ENCODE peak calls at places on chromosomes 13 and 19, in four cellular contexts. Y is ascending aorta; X is spleen; C is CD8-positive, alpha-beta T cell. G is an unnamed sample.

GRCh38 chr13:77061362-77061761 is 34.4 kb upstream of the FBXL3 start:
- DNase-seq in C (no peak), X (no peak), Y (no peak), G (no peak)

GRCh38 chr19:27746691-27747380 is 1466.1 kb downstream of the UQCRFS1 start:
- DNase-seq in Y (peak; percentile 51), C (no peak), X (peak; percentile 67), G (no peak)

GRCh38 chr13:33347866-33348265 is 62.3 kb upstream of the STARD13 start:
- DNase-seq in C (no peak), X (no peak), Y (no peak), G (no peak)

GRCh38 chr13:97344250-97345175 is 89.5 kb upstream of the RAP2A start:
- DNase-seq in X (no peak), Y (no peak), C (peak; percentile 35), G (no peak)

GRCh38 chr19:18677156-18677555 is 6.3 kb upstream of the CRTC1 start:
- DNase-seq in C (no peak), Y (no peak), X (no peak), G (no peak)

GRCh38 chr19:53808710-53809125 is 15.4 kb downstream of the NLRP12 start:
- DNase-seq in C (no peak), Y (no peak), X (no peak), G (no peak)

GRCh38 chr19:20247016-20247683 is 80.1 kb downstream of the ZNF486 start:
- DNase-seq in C (peak; percentile 25), X (no peak), Y (no peak), G (peak; percentile 8)

GRCh38 chr13:106114981-106115554 is 420.4 kb downstream of the EFNB2 start:
- DNase-seq in X (no peak), Y (no peak), C (no peak), G (no peak)

GRCh38 chr13:31530883-31531282 is 208.4 kb upstream of the RXFP2 start:
- DNase-seq in C (no peak), X (no peak), Y (no peak), G (no peak)

GRCh38 chr13:40666905-40667621 is 622 bp upstream of the FOXO1 start:
- DNase-seq in Y (peak; percentile 79), C (peak; percentile 32), X (peak; percentile 94), G (no peak)

GRCh38 chr13:25249001-25249543 is 38.2 kb downstream of the MTMR6 start:
- DNase-seq in Y (no peak), X (no peak), C (no peak), G (no peak)

GRCh38 chr13:76425930-76426329 is 460.3 kb downstream of the KCTD12 start:
- DNase-seq in X (no peak), Y (no peak), C (no peak), G (no peak)

GRCh38 chr19:48484931-48485612 is 15.9 kb downstream of the CYTH2 start:
- DNase-seq in Y (no peak), C (no peak), X (no peak), G (no peak)

GRCh38 chr19:15396436-15396835 is 16.8 kb upstream of the AKAP8 start:
- DNase-seq in C (no peak), X (no peak), Y (no peak), G (no peak)

GRCh38 chr19:49497047-49497789 is 984 bp downstream of the RPS11 start:
- DNase-seq in X (peak; percentile 94), C (peak; percentile 78), Y (peak; percentile 86), G (peak; percentile 65)

GRCh38 chr13:24036115-24036514 is 124.4 kb upstream of the SPATA13 start:
- DNase-seq in X (no peak), C (no peak), Y (no peak), G (no peak)

GRCh38 chr19:8001651-8001994 is 3.8 kb downstream of the ELAVL1 start:
- DNase-seq in X (no peak), Y (no peak), C (no peak), G (no peak)

GRCh38 chr13:78032132-78032531 is 113.5 kb upstream of the EDNRB start:
- DNase-seq in C (no peak), X (no peak), Y (no peak), G (no peak)

GRCh38 chr19:40663712-40664692 is 26.4 kb downstream of the NUMBL start:
- DNase-seq in X (peak; percentile 70), C (no peak), Y (no peak), G (no peak)

GRCh38 chr19:55528030-55528801 is 8.7 kb downstream of the SBK2 start:
- DNase-seq in Y (no peak), X (no peak), C (no peak), G (no peak)

GRCh38 chr19:3978145-3978544 is 7.1 kb downstream of the EEF2 start:
- DNase-seq in X (no peak), Y (no peak), C (no peak), G (no peak)

GRCh38 chr13:50292082-50292481 is 276.8 kb downstream of the KCNRG start:
- DNase-seq in Y (no peak), C (no peak), X (no peak), G (no peak)

GRCh38 chr19:18109731-18110671 is 12.4 kb downstream of the MAST3 start:
- DNase-seq in C (peak; percentile 58), Y (peak; percentile 76), X (peak; percentile 94), G (peak; percentile 31)

GRCh38 chr19:16160943-16161560 is 12.3 kb downstream of the CIB3 start:
- DNase-seq in C (no peak), Y (no peak), X (no peak), G (no peak)

GRCh38 chr13:113502686-113503085 is 12.2 kb upstream of the DCUN1D2 start:
- DNase-seq in Y (no peak), C (no peak), X (no peak), G (no peak)

GRCh38 chr19:19433666-19434213 is 28.3 kb downstream of the GATAD2A start:
- DNase-seq in Y (no peak), C (no peak), X (no peak), G (no peak)

GRCh38 chr13:67148219-67148583 is 81.9 kb downstream of the PCDH9 start:
- DNase-seq in X (no peak), C (no peak), Y (no peak), G (no peak)

GRCh38 chr13:114019367-114019766 is 45.5 kb upstream of the C13orf46 start:
- DNase-seq in C (peak; percentile 55), Y (no peak), X (no peak), G (peak; percentile 44)

GRCh38 chr13:72384186-72384823 is 343.1 kb downstream of the MZT1 start:
- DNase-seq in C (no peak), Y (no peak), X (no peak), G (no peak)
- H3K9me3 ChIP-seq in C (no peaks in the 10 kb centered on the region), Y (no peaks in the 10 kb centered on the region), X (no peaks in the 10 kb centered on the region), G (no peaks in the 10 kb centered on the region)

GRCh38 chr13:111328111-111328802 is 7.8 kb downstream of the TEX29 start:
- DNase-seq in Y (peak; percentile 39), C (no peak), X (peak; percentile 71), G (no peak)
- H3K9me3 ChIP-seq in Y (no peaks in the 10 kb centered on the region), C (no peaks in the 10 kb centered on the region), X (no peaks in the 10 kb centered on the region), G (no peaks in the 10 kb centered on the region)

GRCh38 chr13:27182054-27182453 is 10.4 kb upstream of the USP12 start:
- DNase-seq in Y (no peak), C (no peak), X (no peak), G (no peak)
- H3K9me3 ChIP-seq in Y (no peaks in the 10 kb centered on the region), C (no peaks in the 10 kb centered on the region), X (no peaks in the 10 kb centered on the region), G (no peaks in the 10 kb centered on the region)

GRCh38 chr13:74092711-74093110 is 41.5 kb downstream of the KLF12 start:
- DNase-seq in Y (no peak), C (no peak), X (no peak), G (no peak)

GRCh38 chr13:74090869-74091605 is 43.2 kb downstream of the KLF12 start:
- DNase-seq in X (no peak), Y (no peak), C (no peak), G (no peak)

GRCh38 chr13:74093691-74094090 is 40.5 kb downstream of the KLF12 start:
- DNase-seq in Y (no peak), C (no peak), X (no peak), G (no peak)

GRCh38 chr13:74087304-74087703 is 46.9 kb downstream of the KLF12 start:
- DNase-seq in X (no peak), Y (no peak), C (no peak), G (no peak)

DNA sequence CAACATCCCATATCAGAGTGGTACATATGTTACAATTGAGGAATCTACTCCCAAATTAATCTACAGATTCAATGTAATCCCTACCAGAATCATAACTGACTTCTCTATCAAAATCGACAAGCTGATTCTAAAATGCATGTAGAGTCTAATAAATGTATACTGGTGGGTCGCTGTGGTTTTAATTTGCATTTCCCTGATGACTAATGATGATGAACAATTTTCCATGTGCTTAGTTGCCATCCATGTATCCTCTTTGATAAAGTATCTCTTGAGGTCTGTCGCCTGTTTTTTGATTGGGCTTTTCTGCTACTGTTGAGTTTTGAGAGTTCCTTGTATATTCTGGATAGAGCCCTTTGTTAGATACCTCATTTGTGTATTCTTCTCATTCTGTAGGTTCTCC is 43.8 kb downstream of the KLF12 start:
- DNase-seq in C (no peak), Y (no peak), X (no peak), G (no peak)
- H3K9me3 ChIP-seq in C (no peaks in the 10 kb centered on the region), Y (no peaks in the 10 kb centered on the region), X (no peaks in the 10 kb centered on the region), G (no peaks in the 10 kb centered on the region)

DNA sequence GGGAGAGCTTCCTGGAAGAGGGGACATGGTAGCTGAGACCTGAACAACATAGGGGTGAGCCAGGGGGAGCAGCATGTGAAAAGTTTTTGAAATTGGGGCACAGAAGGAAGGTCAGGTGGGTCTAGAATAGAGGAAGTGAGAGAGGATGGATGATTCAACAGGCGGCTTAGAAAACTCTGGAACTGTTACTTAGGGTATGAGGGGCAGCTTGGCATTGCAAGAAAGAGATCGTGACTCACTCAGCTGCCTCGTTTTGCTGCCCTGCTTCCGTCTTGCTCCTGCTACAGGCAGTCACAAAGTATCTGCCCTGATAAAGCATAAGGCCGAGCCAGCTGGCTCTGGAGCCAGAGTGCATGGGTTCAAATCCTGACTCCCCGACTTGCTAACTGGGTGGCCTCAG is 1.3 kb upstream of the CEACAM20 start:
- DNase-seq in Y (no peak), C (no peak), X (no peak), G (no peak)
- H3K9me3 ChIP-seq in Y (no peaks in the 10 kb centered on the region), C (no peaks in the 10 kb centered on the region), X (peaks cover 29% of the 10 kb centered on the region), G (no peaks in the 10 kb centered on the region)

DNA sequence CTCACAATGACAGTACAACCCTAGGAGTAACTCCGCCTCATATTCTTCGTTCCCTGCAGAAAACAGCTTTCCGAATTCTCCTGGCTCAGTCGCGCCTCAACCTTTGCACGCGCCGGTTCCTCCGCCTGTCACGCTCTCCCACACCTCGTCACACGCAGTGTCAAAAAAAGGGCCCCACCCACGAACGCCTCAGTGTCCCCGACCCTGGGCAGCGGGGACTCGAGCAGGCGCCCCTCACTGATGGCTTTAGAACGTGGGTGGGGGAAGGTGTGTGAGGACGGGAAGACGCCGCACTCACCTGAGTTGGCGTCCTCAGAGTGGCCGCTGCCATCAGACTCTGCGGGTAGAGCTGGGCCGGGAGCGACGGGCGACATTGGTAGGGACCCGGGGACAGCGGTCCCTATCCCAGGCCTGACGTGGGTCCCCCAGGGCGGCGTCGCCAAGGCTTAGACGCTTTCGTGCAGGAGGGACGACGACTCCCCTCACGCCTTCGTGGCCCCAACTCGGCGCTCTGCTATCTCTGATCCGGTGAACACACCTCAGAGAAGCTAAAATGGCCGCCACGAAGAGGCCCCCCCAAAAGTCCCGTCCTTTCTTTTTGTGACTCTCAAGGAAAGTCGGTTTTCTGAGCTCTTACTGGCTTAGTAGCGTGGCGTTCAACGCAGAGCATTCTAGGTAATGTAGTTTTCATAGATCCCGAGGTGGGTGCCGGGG is at the start of gene ZNF154:
- DNase-seq in Y (no peak), X (peak; percentile 84), C (peak; percentile 38), G (peak; percentile 25)
- H3K9me3 ChIP-seq in Y (peaks cover 86% of the 10 kb centered on the region), X (peaks cover 85% of the 10 kb centered on the region), C (peaks cover 34% of the 10 kb centered on the region), G (peaks cover 23% of the 10 kb centered on the region)

G was measured in T-helper 17 cell.